ENCODE peak calls at places on chromosomes 2 and 18, in ten cellular contexts. W is cardiac muscle cell, X is cardiac fibroblast, E is ovary, N is thoracic aorta, G is AG10803, L is ascending aorta, A is uterus, Z is choroid plexus epithelial cell, C is bronchial epithelial cell. U is an unnamed sample.

GRCh38 chr2:240820014-240820606 is at the start of gene KIF1A:
- DNase-seq in W (peak; percentile 81), X (no peak), E (no peak), N (no peak), G (no peak), L (no peak), A (no peak), Z (no peak), C (no peak), U (no peak)

GRCh38 chr2:142139384-142139783 is 8.6 kb upstream of the LRP1B start:
- DNase-seq in W (no peak), X (no peak), E (no peak), N (no peak), G (no peak), L (no peak), A (no peak), Z (no peak), C (no peak), U (no peak)

GRCh38 chr2:222442665-222443064 is 18.3 kb downstream of the SGPP2 start:
- DNase-seq in W (no peak), X (no peak), E (no peak), N (no peak), G (no peak), L (no peak), A (no peak), Z (no peak), C (no peak), U (no peak)

GRCh38 chr2:65850695-65851094 is 418.3 kb upstream of the SPRED2 start:
- DNase-seq in W (no peak), X (no peak), E (no peak), N (no peak), G (no peak), L (no peak), A (no peak), Z (no peak), C (peak; percentile 28), U (peak; percentile 39)

GRCh38 chr18:58569490-58569911 is 59.4 kb downstream of the ALPK2 start:
- DNase-seq in W (no peak), X (no peak), E (no peak), N (no peak), G (peak; percentile 62), L (no peak), A (no peak), Z (no peak), C (no peak), U (no peak)

GRCh38 chr2:58350484-58350883 is 109.4 kb upstream of the FANCL start:
- DNase-seq in W (no peak), X (no peak), E (no peak), N (no peak), G (no peak), L (no peak), A (no peak), Z (no peak), C (no peak), U (no peak)

GRCh38 chr2:239803764-239804111 is 221.4 kb downstream of the NDUFA10 start:
- DNase-seq in W (no peak), X (no peak), E (no peak), N (no peak), G (no peak), L (no peak), A (no peak), Z (no peak), C (no peak), U (no peak)

GRCh38 chr2:118937817-118938216 is 4.2 kb upstream of the MARCO start:
- DNase-seq in W (no peak), X (no peak), E (no peak), N (no peak), G (no peak), L (no peak), A (no peak), Z (no peak), C (no peak), U (no peak)

GRCh38 chr2:132581917-132582316 is 88.1 kb downstream of the LYPD1 start:
- DNase-seq in W (no peak), X (no peak), E (no peak), N (no peak), G (no peak), L (no peak), A (no peak), Z (no peak), C (peak; percentile 68), U (peak; percentile 58)

GRCh38 chr2:38581193-38582147 is 21.3 kb downstream of the HNRNPLL start:
- DNase-seq in W (peak; percentile 85), X (peak; percentile 88), E (peak; percentile 57), N (no peak), G (peak; percentile 78), L (no peak), A (peak; percentile 34), Z (peak; percentile 91), C (peak; percentile 76), U (peak; percentile 81)

GRCh38 chr2:3594493-3595281 is at the start of gene COLEC11:
- DNase-seq in W (peak; percentile 58), X (peak; percentile 63), E (peak; percentile 75), N (no peak), G (peak; percentile 22), L (no peak), A (no peak), Z (peak; percentile 63), C (no peak), U (peak; percentile 15)

GRCh38 chr18:21663615-21664014 is 41.0 kb downstream of the ABHD3 start:
- DNase-seq in W (no peak), X (peak; percentile 12), E (peak; percentile 63), N (no peak), G (no peak), L (no peak), A (no peak), Z (peak; percentile 95), C (no peak), U (no peak)

GRCh38 chr18:40048886-40049650 is 1906.0 kb upstream of the PIK3C3 start:
- DNase-seq in W (no peak), X (no peak), E (no peak), N (no peak), G (no peak), L (no peak), A (no peak), Z (no peak), C (no peak), U (no peak)

GRCh38 chr18:31197676-31198075 is 35.0 kb upstream of the DSC1 start:
- DNase-seq in W (no peak), X (no peak), E (no peak), N (no peak), G (no peak), L (no peak), A (no peak), Z (no peak), C (peak; percentile 96), U (peak; percentile 98)

DNA sequence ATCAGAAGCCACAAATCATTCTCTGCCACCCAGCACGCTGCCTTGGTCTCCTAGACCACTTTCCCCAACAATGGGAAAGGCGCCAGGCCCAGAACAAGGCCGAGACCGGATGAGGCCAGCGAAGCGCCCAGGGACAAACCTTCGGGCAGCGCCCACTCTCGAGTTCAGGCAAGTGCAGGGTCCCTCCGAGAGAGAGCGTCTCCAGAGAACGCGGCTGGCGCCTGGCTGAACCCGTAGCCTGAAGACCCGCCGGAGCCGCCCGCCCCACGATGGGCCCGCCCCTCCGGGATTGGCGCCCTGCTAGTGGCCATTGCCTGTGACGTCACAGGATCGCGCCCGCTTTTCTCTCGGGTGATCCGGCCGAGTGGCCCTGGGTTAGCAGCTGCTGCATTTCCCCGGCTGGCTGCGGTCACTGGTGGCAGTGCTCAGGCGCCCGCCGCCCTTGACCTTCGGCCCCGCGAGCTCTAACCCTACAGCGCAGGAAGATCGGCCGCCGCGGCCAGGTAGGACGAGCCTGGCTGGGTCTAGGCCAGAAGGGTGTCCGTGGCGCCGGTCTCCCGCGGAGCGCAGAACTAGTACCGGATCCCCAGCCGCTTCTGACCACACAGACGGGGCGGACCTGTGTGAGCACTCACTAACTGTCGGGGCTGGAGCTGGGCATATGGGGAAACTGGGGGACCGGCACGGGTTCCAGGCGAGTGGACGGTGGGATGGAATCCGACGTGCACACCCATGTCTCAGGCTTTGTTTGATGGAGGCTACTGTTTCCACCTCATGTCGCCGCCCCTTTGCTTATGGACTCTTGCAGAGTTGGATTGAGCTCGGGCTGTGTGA is at the start of gene FAHD2A:
- DNase-seq in W (peak; percentile 99), X (peak; percentile 87), E (peak; percentile 96), N (peak; percentile 86), G (peak; percentile 82), L (peak; percentile 83), A (peak; percentile 96), Z (peak; percentile 86), C (peak; percentile 69), U (peak; percentile 93)
- TF ChIP-seq CTCF in W (no peak), X (no peak), E (no peak), N (no peak), G (no peak), L (no peak), A (no peak), Z (no peak), C (no peak), U (no peak)

GRCh38 chr2:136257893-136258292 is 139.9 kb upstream of the CXCR4 start:
- DNase-seq in W (no peak), X (no peak), E (no peak), N (no peak), G (no peak), L (no peak), A (no peak), Z (no peak), C (no peak), U (no peak)
- H3K4me3 ChIP-seq in W (no peak overlapping the region), X (no peak overlapping the region), E (no peak overlapping the region), N (no peak overlapping the region), G (no peak overlapping the region), L (no peak overlapping the region), A (no peak overlapping the region), Z (no peak overlapping the region), C (no peak overlapping the region), U (no peak overlapping the region)

DNA sequence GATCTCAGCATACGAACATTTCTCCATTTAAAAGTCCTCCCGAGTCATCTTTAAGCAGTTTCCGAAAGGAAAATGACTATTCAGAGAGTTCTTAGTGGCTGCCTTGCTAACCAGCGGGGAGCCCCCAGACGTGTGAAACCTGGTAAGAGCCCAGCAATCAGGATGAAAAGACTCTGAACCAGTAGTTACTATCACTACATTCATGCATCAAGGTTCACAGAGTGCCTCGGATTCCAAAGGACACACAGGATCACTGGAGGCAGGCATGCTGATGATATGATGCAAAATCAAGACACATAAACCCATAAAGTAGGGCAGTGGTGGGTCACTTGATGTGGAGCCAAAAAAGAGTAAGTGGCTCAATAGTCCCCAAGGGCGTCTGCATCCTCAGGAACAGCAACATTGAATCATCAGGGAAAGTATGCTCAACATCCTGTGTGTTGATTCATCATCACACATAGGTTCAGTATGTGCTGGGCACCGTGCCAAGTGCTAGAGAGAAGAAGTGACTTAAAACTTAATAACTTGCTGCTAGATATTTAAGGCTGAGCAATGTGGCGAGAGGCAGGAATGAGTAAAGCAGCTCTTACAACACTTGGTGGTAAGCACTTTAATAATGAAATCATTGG is 4.4 kb downstream of the CCL20 start:
- DNase-seq in W (peak; percentile 25), X (peak; percentile 100), E (peak; percentile 16), N (peak; percentile 100), G (peak; percentile 100), L (peak; percentile 94), A (peak; percentile 58), Z (peak; percentile 100), C (peak; percentile 100), U (peak; percentile 100)
- TF ChIP-seq CTCF in W (no peak), X (peak; percentile 18), E (no peak), N (peak; percentile 30), G (peak; percentile 21), L (no peak), A (no peak), Z (peak; percentile 26), C (no peak), U (peak; percentile 16)

DNA sequence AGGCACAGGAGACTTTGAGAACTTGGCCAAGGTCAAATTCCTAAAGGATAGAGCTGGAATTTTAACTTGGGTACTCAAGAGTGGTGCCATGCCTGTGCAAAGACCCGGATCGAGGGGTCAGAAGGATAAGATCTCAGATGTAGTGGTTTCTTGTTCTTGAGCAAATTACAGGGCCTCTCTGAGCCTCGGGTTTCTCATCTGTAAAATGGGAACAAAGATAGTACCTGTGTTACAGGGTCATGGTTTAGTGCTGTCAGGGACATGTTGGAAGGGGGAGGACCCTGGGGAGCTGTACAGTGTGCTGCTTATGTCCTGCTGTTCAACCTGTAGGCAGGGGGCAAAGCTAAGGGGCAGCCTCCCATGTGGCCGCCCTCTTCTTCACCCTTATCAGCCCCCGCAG is 173.5 kb upstream of the HAAO start:
- DNase-seq in W (no peak), X (no peak), E (no peak), N (no peak), G (no peak), L (no peak), A (no peak), Z (no peak), C (no peak), U (no peak)
- H3K4me3 ChIP-seq in W (no peak overlapping the region), X (no peak overlapping the region), E (no peak overlapping the region), N (no peak overlapping the region), G (no peak overlapping the region), L (no peak overlapping the region), A (no peak overlapping the region), Z (no peak overlapping the region), C (no peak overlapping the region), U (no peak overlapping the region)